ENCODE peak calls at places on chromosomes 7 and 10, in eight cellular contexts. N, U, E, B, C, H, G and A are unnamed samples. For H3K27me3 and H3K4me1, the result is how much of the 10 kb centered on the place peaks cover.

GRCh38 chr10:97185326-97186058 is at the start of gene SLIT1:
- DNase-seq in N (no peak), U (no peak), E (no peak), B (peak), C (no peak), H (no peak), G (no peak), A (no peak)

GRCh38 chr7:133230591-133231194 is 22.2 kb upstream of the EXOC4 start:
- DNase-seq in N (peak), U (no peak), E (peak), B (peak), C (peak), H (no peak), G (no peak), A (peak)

GRCh38 chr7:155773531-155773930 is 38.7 kb downstream of the SHH start:
- DNase-seq in N (no peak), U (no peak), E (no peak), B (no peak), C (no peak), H (no peak), G (no peak), A (no peak)

GRCh38 chr10:6692856-6693255 is 112.8 kb upstream of the PRKCQ start:
- DNase-seq in N (no peak), U (no peak), E (no peak), B (no peak), C (no peak), H (no peak), G (no peak), A (no peak)

GRCh38 chr7:823639-824038 is 8.6 kb upstream of the SUN1 start:
- DNase-seq in N (no peak), U (peak), E (no peak), B (no peak), C (no peak), H (no peak), G (no peak), A (no peak)

GRCh38 chr10:114103286-114103685 is 59.6 kb downstream of the ADRB1 start:
- DNase-seq in N (no peak), U (no peak), E (no peak), B (no peak), C (no peak), H (no peak), G (no peak), A (peak)

GRCh38 chr7:116525298-116525912 is 569 bp downstream of the CAV1 start:
- DNase-seq in N (peak), U (peak), E (peak), B (peak), C (peak), H (peak), G (peak), A (peak)

GRCh38 chr7:107891619-107892366 is 810 bp downstream of the DLD start:
- DNase-seq in N (no peak), U (no peak), E (no peak), B (no peak), C (no peak), H (no peak), G (no peak), A (no peak)

GRCh38 chr7:122902751-122903495 is 16.7 kb upstream of the CADPS2 start:
- DNase-seq in N (no peak), U (no peak), E (no peak), B (no peak), C (no peak), H (no peak), G (no peak), A (no peak)

GRCh38 chr10:102408081-102408727 is 10.4 kb downstream of the PSD start:
- DNase-seq in N (no peak), U (peak), E (no peak), B (no peak), C (no peak), H (no peak), G (no peak), A (no peak)
- H3K27me3 ChIP-seq in N (under half), U (under half), E (half or more), B (under half), C (under half), H (under half), G (under half), A (under half)

GRCh38 chr10:112810651-112811215 is 139.3 kb upstream of the TCF7L2 start:
- DNase-seq in N (no peak), U (no peak), E (no peak), B (peak), C (no peak), H (no peak), G (no peak), A (no peak)
- H3K4me1 ChIP-seq in N (under half), U (under half), E (under half), B (under half), C (under half), H (under half), G (under half), A (under half)

GRCh38 chr7:156820445-156821063 is 72.4 kb downstream of the LMBR1 start:
- DNase-seq in N (no peak), U (no peak), E (no peak), B (no peak), C (no peak), H (no peak), G (no peak), A (no peak)
- TF ChIP-seq CTCF in N (no peak), U (no peak), E (no peak), B (no peak), C (no peak), H (no peak), G (no peak), A (no peak)

GRCh38 chr7:91814189-91814588 is 66.3 kb downstream of the MTERF1 start:
- DNase-seq in N (no peak), U (no peak), E (no peak), B (no peak), C (no peak), H (no peak), G (no peak), A (no peak)
- H3K27me3 ChIP-seq in N (under half), U (under half), E (under half), B (under half), C (under half), H (under half), G (under half), A (under half)

DNA sequence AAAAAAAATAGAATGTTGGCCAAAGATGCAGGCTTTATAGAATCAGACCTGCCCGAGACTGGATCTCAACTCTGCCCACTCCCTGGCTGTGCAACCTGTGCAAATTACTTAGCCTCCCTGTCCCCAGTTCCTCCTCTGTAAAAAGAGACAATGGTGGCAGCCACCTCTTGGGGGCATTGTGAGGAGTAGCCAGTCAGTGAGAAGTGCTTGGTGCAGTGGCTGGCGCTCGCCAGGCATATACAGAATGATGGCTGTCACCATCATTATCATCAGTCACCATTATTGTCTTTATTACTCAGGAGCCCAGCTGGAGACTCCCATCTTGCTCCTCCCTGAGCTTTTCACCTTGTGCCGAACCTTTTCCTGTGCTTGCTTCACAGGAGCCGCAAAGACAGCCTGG is 29.4 kb upstream of the TRIM8 start:
- DNase-seq in N (no peak), U (no peak), E (no peak), B (no peak), C (no peak), H (no peak), G (no peak), A (no peak)
- H3K4me1 ChIP-seq in N (under half), U (half or more), E (half or more), B (under half), C (under half), H (under half), G (half or more), A (under half)

GRCh38 chr7:86908948-86909347 is 150.5 kb downstream of the ELAPOR2 start:
- DNase-seq in N (no peak), U (no peak), E (no peak), B (no peak), C (no peak), H (no peak), G (no peak), A (no peak)

GRCh38 chr7:86900886-86901285 is 158.6 kb downstream of the ELAPOR2 start:
- DNase-seq in N (no peak), U (no peak), E (no peak), B (no peak), C (no peak), H (no peak), G (no peak), A (no peak)

GRCh38 chr7:86904949-86905834 is 154.3 kb downstream of the ELAPOR2 start:
- DNase-seq in N (peak), U (no peak), E (no peak), B (peak), C (no peak), H (no peak), G (no peak), A (no peak)
- TF ChIP-seq CTCF in N (peak), U (peak), E (peak), B (no peak), C (no peak), H (no peak), G (peak), A (peak)

GRCh38 chr10:84204610-84205009 is 10.3 kb downstream of the CDHR1 start:
- DNase-seq in N (no peak), U (no peak), E (no peak), B (no peak), C (no peak), H (no peak), G (no peak), A (no peak)
- H3K27me3 ChIP-seq in N (under half), U (under half), E (under half), B (under half), C (under half), H (under half), G (under half), A (under half)